ENCODE peak calls at places on chromosomes 4 and X, in five cellular contexts. X is transverse colon, T is A549, E is fibroblast of mammary gland, R is GM13976. Z is an unnamed sample.

GRCh38 chr4:56134272-56134671 is 185.5 kb downstream of the CEP135 start:
- DNase-seq in X (peak), T (no peak), E (peak), R (no peak), Z (peak)

GRCh38 chr4:63361628-63362027 is 1047.6 kb downstream of the TECRL start:
- DNase-seq in X (no peak), T (no peak), E (no peak), R (no peak), Z (no peak)

GRCh38 chr4:25860586-25861421 is 2.0 kb downstream of the SEL1L3 start:
- DNase-seq in X (peak), T (no peak), E (no peak), R (no peak), Z (no peak)

GRCh38 chrX:63743596-63743995 is 41.4 kb downstream of the ARHGEF9 start:
- DNase-seq in X (no peak), T (no peak), E (no peak), R (no peak), Z (no peak)

GRCh38 chrX:134936542-134936941 is 54.2 kb upstream of the SMIM10 start:
- DNase-seq in X (no peak), T (no peak), E (peak), R (no peak), Z (no peak)

GRCh38 chr4:144645621-144646522 is at the start of gene HHIP:
- DNase-seq in X (peak), T (peak), E (peak), R (peak), Z (peak)

GRCh38 chr4:184265566-184266351 is 48.1 kb upstream of the ENPP6 start:
- DNase-seq in X (peak), T (peak), E (peak), R (no peak), Z (peak)

GRCh38 chr4:2797188-2797544 is 4.3 kb downstream of the SH3BP2 start:
- DNase-seq in X (no peak), T (no peak), E (no peak), R (no peak), Z (no peak)

GRCh38 chr4:85932371-85933305 is 427.2 kb downstream of the MAPK10 start:
- DNase-seq in X (no peak), T (no peak), E (no peak), R (no peak), Z (no peak)

GRCh38 chr4:157287445-157287844 is 66.9 kb downstream of the GRIA2 start:
- DNase-seq in X (no peak), T (no peak), E (no peak), R (no peak), Z (no peak)

GRCh38 chr4:48341776-48342558 is 638 bp downstream of the SLAIN2 start:
- DNase-seq in X (peak), T (no peak), E (no peak), R (peak), Z (peak)

GRCh38 chr4:39571504-39571903 is 44.3 kb upstream of the UGDH start:
- DNase-seq in X (no peak), T (no peak), E (no peak), R (no peak), Z (no peak)

GRCh38 chr4:111842336-111842735 is 302.9 kb upstream of the FAM241A start:
- DNase-seq in X (no peak), T (no peak), E (peak), R (no peak), Z (no peak)

GRCh38 chrX:150842198-150842553 is 56.3 kb downstream of the CD99L2 start:
- DNase-seq in X (peak), T (no peak), E (no peak), R (no peak), Z (no peak)

GRCh38 chr4:106738121-106738520 is 298.0 kb downstream of the DKK2 start:
- DNase-seq in X (no peak), T (no peak), E (no peak), R (no peak), Z (no peak)

GRCh38 chrX:137195991-137196390 is 162.2 kb upstream of the GPR101 start:
- DNase-seq in X (no peak), T (no peak), E (peak), R (no peak), Z (no peak)

GRCh38 chr4:68732653-68733466 is 62.4 kb upstream of the UGT2B15 start:
- DNase-seq in X (no peak), T (peak), E (no peak), R (no peak), Z (peak)

GRCh38 chr4:8101213-8101781 is 57.3 kb downstream of the ABLIM2 start:
- DNase-seq in X (peak), T (no peak), E (peak), R (no peak), Z (no peak)

GRCh38 chrX:122868626-122869025 is 315.5 kb upstream of the GRIA3 start:
- DNase-seq in X (no peak), T (no peak), E (peak), R (no peak), Z (no peak)

GRCh38 chr4:10237131-10237530 is 120.5 kb upstream of the WDR1 start:
- DNase-seq in X (no peak), T (no peak), E (no peak), R (no peak), Z (no peak)

GRCh38 chrX:118637997-118638396 is 89.4 kb upstream of the IL13RA1 start:
- DNase-seq in X (no peak), T (no peak), E (no peak), R (no peak), Z (no peak)

GRCh38 chr4:88759039-88759631 is 61.5 kb upstream of the NAP1L5 start:
- DNase-seq in X (no peak), T (no peak), E (peak), R (no peak), Z (no peak)

GRCh38 chr4:147960971-147961370 is 229.1 kb downstream of the ARHGAP10 start:
- DNase-seq in X (no peak), T (no peak), E (no peak), R (no peak), Z (no peak)

GRCh38 chrX:17597836-17598434 is 139.4 kb upstream of the SCML1 start:
- DNase-seq in X (peak), T (no peak), E (peak), R (no peak), Z (peak)

GRCh38 chr4:157075811-157076577 is at the start of gene GLRB:
- DNase-seq in X (no peak), T (peak), E (no peak), R (peak), Z (peak)

GRCh38 chrX:119753639-119754257 is 4.6 kb upstream of the SOWAHD start:
- DNase-seq in X (peak), T (no peak), E (peak), R (peak), Z (peak)

GRCh38 chr4:69600013-69600412 is 39.4 kb downstream of the UGT2A2 start:
- DNase-seq in X (no peak), T (no peak), E (no peak), R (no peak), Z (no peak)

GRCh38 chr4:1862055-1862911 is 6.3 kb upstream of the LETM1 start:
- DNase-seq in X (no peak), T (no peak), E (no peak), R (no peak), Z (no peak)

DNA sequence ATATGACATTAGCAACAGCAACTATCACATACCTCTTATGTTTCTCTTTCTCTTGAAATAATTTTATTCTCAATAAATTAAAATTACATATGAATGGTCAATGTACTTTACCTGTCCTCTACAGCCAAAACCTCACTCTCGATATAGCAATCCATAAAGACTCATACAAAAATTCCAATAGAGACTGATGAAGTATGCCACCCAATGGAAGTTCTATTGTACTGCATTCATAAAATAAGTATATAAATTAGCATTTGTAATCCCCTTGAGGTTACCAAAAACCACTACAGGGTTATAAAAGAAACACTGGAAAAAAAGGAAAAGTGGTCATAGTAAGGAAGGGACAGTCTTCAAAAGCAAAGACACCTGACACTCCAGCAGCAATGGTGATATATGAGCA is 32.8 kb downstream of the CLDN2 start:
- DNase-seq in X (no peak), T (no peak), E (peak), R (no peak), Z (no peak)
- TF ChIP-seq CTCF in X (peak), T (peak), E (peak), R (no peak), Z (peak)

GRCh38 chrX:102714994-102715393 is 2.7 kb downstream of the GPRASP2 start:
- DNase-seq in X (no peak), T (no peak), E (peak), R (no peak), Z (no peak)
- TF ChIP-seq CTCF in X (no peak), T (no peak), E (peak), R (no peak), Z (no peak)

DNA sequence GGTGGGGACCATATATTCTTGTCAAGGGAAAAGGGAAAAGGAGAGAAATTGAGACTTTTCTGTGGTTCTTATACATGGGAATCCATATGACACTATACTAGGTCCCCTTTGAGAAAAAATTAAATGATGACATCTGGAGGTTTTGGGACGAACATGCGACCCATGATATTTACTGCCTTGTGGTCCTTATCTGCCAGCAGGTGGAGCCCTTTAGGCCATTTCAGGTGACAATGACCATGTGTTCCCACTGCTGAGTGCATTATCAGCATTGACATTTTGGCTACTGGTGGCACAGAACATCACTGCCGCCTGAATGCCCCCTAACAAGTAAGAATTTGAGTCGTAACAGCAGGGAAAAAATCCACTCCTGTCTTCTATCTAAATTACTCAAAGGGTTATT is 843.4 kb downstream of the FSTL5 start:
- DNase-seq in X (no peak), T (peak), E (no peak), R (peak), Z (peak)
- TF ChIP-seq CTCF in X (no peak), T (peak), E (peak), R (peak), Z (peak)

GRCh38 chr4:82890913-82891727 is at the start of gene SEC31A:
- DNase-seq in X (peak), T (peak), E (peak), R (peak), Z (peak)
- TF ChIP-seq CTCF in X (no peak), T (no peak), E (no peak), R (no peak), Z (no peak)